ENCODE peak calls at places on chromosome 3, in five cellular contexts. F is lower lobe of right lung, X is uterus, O is mesenchymal stem cell, K is endodermal cell. R is an unnamed sample.
A peak's percentile ranks its signal among the peaks of the same experiment; 100 is the strongest.

GRCh38 chr3:96267577-96267976 is 546.8 kb upstream of the EPHA6 start:
- DNase-seq in X (no peak), O (no peak), F (no peak), K (no peak), R (no peak)

GRCh38 chr3:159191454-159191853 is 389.6 kb downstream of the MFSD1 start:
- DNase-seq in K (no peak), X (no peak), O (peak; percentile 78), F (no peak), R (no peak)

GRCh38 chr3:54949491-54950044 is 21.7 kb upstream of the LRTM1 start:
- DNase-seq in K (no peak), F (no peak), X (no peak), O (no peak), R (no peak)

GRCh38 chr3:42814914-42815507 is 5.8 kb downstream of the ACKR2 start:
- DNase-seq in F (no peak), K (no peak), X (no peak), O (no peak), R (no peak)

GRCh38 chr3:19457449-19457848 is 309.1 kb downstream of the KCNH8 start:
- DNase-seq in F (no peak), X (no peak), K (no peak), O (no peak), R (no peak)

GRCh38 chr3:185421577-185422232 is 58.8 kb downstream of the MAP3K13 start:
- DNase-seq in K (no peak), F (no peak), O (no peak), X (no peak), R (no peak)

GRCh38 chr3:136711277-136711676 is 40.9 kb downstream of the STAG1 start:
- DNase-seq in X (no peak), O (no peak), K (no peak), F (no peak), R (no peak)

GRCh38 chr3:33982269-33982798 is 183.9 kb downstream of the PDCD6IP start:
- DNase-seq in O (peak; percentile 25), X (no peak), K (no peak), F (no peak), R (no peak)

GRCh38 chr3:170815340-170815739 is 54.7 kb downstream of the RPL22L1 start:
- DNase-seq in K (peak; percentile 90), X (no peak), O (no peak), F (no peak), R (no peak)

GRCh38 chr3:187919018-187919417 is 173.8 kb upstream of the BCL6 start:
- DNase-seq in K (no peak), X (no peak), O (no peak), F (no peak), R (no peak)

GRCh38 chr3:49924683-49925082 is 4.9 kb downstream of the MON1A start:
- DNase-seq in K (no peak), O (peak; percentile 67), F (no peak), X (no peak), R (peak; percentile 33)

GRCh38 chr3:124261301-124261700 is 269.4 kb upstream of the ROPN1 start:
- DNase-seq in O (peak; percentile 33), X (no peak), K (no peak), F (no peak), R (no peak)

GRCh38 chr3:120153294-120153693 is 59.0 kb upstream of the GSK3B start:
- DNase-seq in F (no peak), X (no peak), K (no peak), O (peak; percentile 93), R (no peak)

GRCh38 chr3:105834768-105835167 is 34.0 kb downstream of the CBLB start:
- DNase-seq in O (no peak), X (no peak), F (no peak), K (no peak), R (no peak)
- H3K27ac ChIP-seq in O (no peak overlapping the region), X (no peak overlapping the region), F (no peak overlapping the region), K (no peak overlapping the region), R (no peak overlapping the region)

GRCh38 chr3:132161608-132162007 is 126.8 kb upstream of the CPNE4 start:
- DNase-seq in F (no peak), K (peak; percentile 82), X (no peak), O (no peak), R (no peak)

GRCh38 chr3:132167870-132168269 is 133.1 kb upstream of the CPNE4 start:
- DNase-seq in X (no peak), F (no peak), O (no peak), K (no peak), R (no peak)

GRCh38 chr3:132160218-132160617 is 125.4 kb upstream of the CPNE4 start:
- DNase-seq in F (no peak), K (no peak), O (no peak), X (no peak), R (no peak)

DNA sequence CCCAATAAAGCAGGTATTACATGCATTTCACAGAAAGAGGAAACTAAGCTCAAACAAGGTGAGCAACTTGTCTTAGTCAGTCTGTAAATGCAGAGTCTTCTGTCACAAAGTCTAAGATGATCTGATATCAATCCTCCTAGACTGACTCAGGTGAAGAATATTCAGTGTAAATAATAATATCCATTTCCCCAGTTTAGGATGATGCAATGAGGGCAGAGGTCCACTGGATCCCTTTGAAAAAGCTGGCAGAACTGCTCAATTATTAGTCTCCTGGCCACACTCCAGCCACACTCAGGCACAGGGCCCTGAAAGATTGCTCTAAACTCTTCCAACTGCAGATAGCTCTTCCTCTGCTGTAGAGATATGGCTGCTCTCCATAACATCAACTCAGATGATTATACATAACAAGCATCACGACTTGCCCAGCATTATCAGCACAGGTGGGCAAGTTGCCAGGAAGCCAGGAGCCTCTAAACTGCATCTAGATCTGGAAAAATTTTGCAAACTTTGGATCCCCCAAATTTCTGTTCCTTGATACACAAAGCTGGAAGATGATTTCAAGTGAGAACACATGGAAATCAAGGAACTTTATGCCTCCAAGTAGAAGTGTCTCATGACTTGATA is 129.8 kb upstream of the CPNE4 start:
- DNase-seq in K (no peak), F (no peak), O (no peak), X (no peak), R (no peak)
- H3K27me3 ChIP-seq in K (no peaks in the 10 kb centered on the region), F (no peaks in the 10 kb centered on the region), O (peaks cover 10% of the 10 kb centered on the region), X (no peaks in the 10 kb centered on the region), R (no peaks in the 10 kb centered on the region)

GRCh38 chr3:37523361-37523760 is 338.3 kb upstream of the CTDSPL start:
- DNase-seq in K (no peak), O (no peak), F (no peak), X (no peak), R (no peak)

GRCh38 chr3:37521403-37521802 is 340.3 kb upstream of the CTDSPL start:
- DNase-seq in F (no peak), O (no peak), X (no peak), K (no peak), R (no peak)

GRCh38 chr3:37519236-37519635 is 342.4 kb upstream of the CTDSPL start:
- DNase-seq in K (no peak), O (no peak), X (no peak), F (no peak), R (no peak)

GRCh38 chr3:37520802-37521350 is 340.8 kb upstream of the CTDSPL start:
- DNase-seq in F (no peak), X (no peak), O (no peak), K (no peak), R (no peak)

GRCh38 chr3:37519661-37520060 is 342.0 kb upstream of the CTDSPL start:
- DNase-seq in O (no peak), K (no peak), F (no peak), X (no peak), R (no peak)
- H3K4me1 ChIP-seq in O (no peaks in the 10 kb centered on the region), K (peaks cover 22% of the 10 kb centered on the region), F (peaks cover 7% of the 10 kb centered on the region), X (no peaks in the 10 kb centered on the region), R (no peaks in the 10 kb centered on the region)

GRCh38 chr3:152325136-152325535 is 56.4 kb downstream of the MBNL1 start:
- DNase-seq in F (no peak), O (no peak), X (no peak), K (no peak), R (no peak)
- H3K27ac ChIP-seq in F (no peak overlapping the region), O (no peak overlapping the region), X (no peak overlapping the region), K (no peak overlapping the region), R (no peak overlapping the region)

DNA sequence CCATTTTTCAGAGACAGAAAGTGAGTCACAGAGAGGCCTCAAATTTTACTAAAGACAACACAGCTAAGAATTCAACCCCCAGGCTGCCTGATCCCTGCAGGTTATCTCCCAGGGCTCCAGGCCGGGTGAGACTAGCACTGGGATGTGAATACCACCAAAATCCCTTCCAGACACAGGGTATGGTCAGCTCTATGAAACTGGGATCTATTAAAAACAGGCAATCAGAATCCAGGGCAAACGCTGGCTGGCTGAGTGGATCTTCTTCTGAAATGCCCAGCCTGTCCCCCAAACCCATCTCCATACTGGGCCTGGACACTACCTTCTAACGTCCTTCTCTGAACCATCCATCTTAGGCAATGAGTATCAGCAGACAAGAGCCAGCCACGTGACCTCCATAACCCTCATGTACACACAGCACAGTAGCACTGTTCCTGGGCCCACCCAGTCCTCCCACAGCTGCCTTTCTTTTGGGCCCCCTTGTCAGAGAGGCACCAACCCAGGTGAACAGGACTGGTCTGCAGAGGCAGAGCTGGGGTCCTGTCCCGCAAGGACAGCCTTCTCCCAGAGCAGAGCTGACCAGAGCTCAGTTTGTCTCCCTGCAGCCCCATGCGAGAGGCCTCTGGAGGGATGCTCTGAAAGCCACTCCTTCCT is 1.9 kb downstream of the RAB6B start:
- DNase-seq in O (no peak), X (no peak), F (peak; percentile 13), K (no peak), R (peak; percentile 23)
- H3K27me3 ChIP-seq in O (peaks cover 32% of the 10 kb centered on the region), X (no peaks in the 10 kb centered on the region), F (peaks cover 22% of the 10 kb centered on the region), K (peaks cover 53% of the 10 kb centered on the region), R (peaks cover 29% of the 10 kb centered on the region)

DNA sequence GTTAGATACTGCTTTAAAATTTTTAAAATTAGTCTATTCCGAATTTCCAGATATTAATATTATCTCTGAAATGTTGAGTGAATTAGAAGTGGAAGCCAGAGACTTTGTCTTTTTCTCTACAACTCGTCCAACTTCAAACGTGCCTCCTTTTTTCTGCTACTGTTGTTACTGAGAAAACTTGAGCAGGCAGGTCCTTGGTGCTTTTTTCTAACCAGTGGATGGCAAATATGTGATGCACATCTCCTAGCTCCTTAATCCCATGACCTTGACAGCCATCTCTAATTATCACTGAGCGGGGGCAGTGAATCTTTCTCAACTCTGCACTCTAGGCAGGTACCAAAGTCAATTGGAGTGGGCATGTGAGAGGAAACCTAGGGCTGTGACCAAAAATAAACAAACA is 50.7 kb downstream of the FNDC3B start:
- DNase-seq in O (no peak), F (no peak), K (no peak), X (no peak), R (no peak)
- H3K4me1 ChIP-seq in O (no peaks in the 10 kb centered on the region), F (peaks cover 37% of the 10 kb centered on the region), K (peaks cover 2% of the 10 kb centered on the region), X (peaks cover 5% of the 10 kb centered on the region), R (peaks cover 10% of the 10 kb centered on the region)

GRCh38 chr3:63863150-63864007 is at the start of the genes ATXN7 and THOC7:
- DNase-seq in O (peak; percentile 74), X (peak; percentile 72), K (peak; percentile 88), F (peak; percentile 83), R (peak; percentile 56)

GRCh38 chr3:63867225-63867624 is 3.6 kb downstream of the ATXN7 start:
- DNase-seq in K (no peak), X (no peak), O (no peak), F (no peak), R (no peak)

GRCh38 chr3:63864008-63864871 is 573 bp downstream of the ATXN7 start:
- DNase-seq in F (peak; percentile 63), K (peak; percentile 66), O (peak; percentile 27), X (peak; percentile 50), R (peak; percentile 41)

GRCh38 chr3:63861306-63861705 is 2.3 kb downstream of the THOC7 start:
- DNase-seq in K (peak; percentile 69), F (no peak), O (no peak), X (no peak), R (no peak)

DNA sequence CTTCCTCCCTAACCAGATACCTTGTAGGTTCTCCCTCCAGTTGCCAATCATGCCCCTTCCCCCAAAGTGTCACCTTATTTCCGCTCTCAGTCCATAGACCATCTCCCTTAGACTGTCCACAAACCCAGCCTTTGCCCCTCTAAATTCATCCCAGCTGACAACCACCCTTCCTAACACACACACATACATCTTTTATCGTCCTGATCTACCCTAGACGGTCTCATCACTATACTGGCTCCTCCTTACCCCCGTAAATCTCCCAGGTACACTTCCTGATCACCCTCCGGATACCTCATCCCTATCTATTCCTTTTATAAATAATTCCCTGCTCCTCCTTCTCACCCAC is 828 bp downstream of the THOC7 start:
- DNase-seq in X (no peak), F (no peak), O (no peak), K (peak; percentile 59), R (no peak)
- H3K27ac ChIP-seq in X (peak overlapping the region; percentile 88), F (peak overlapping the region; percentile 93), O (no peak overlapping the region), K (no peak overlapping the region), R (peak overlapping the region; percentile 95)